ENCODE peak calls at places on chromosomes 4 and X, in four cellular contexts. One of them, this sample, is unnamed.

GRCh38 chr4:137420901-137421384 is 111.4 kb downstream of the PCDH18 start:
- DNase-seq in Peyer's patch: no peak
- DNase-seq in A549: no peak
- DNase-seq in MM.1S: no peak
- DNase-seq in this sample: no peak

GRCh38 chrX:56572975-56573374 is 9.5 kb downstream of the UBQLN2 start:
- DNase-seq in MM.1S: no peak
- DNase-seq in A549: no peak
- DNase-seq in Peyer's patch: no peak
- DNase-seq in this sample: no peak

GRCh38 chr4:150237110-150237852 is 159.0 kb downstream of the DCLK2 start:
- DNase-seq in MM.1S: no peak
- DNase-seq in A549: peak; percentile 46
- DNase-seq in Peyer's patch: no peak
- DNase-seq in this sample: peak; percentile 93

GRCh38 chr4:62377245-62377644 is 1177.1 kb downstream of the ADGRL3 start:
- DNase-seq in MM.1S: no peak
- DNase-seq in Peyer's patch: no peak
- DNase-seq in A549: no peak
- DNase-seq in this sample: no peak

GRCh38 chr4:145839151-145839550 is 99.5 kb downstream of the ZNF827 start:
- DNase-seq in MM.1S: no peak
- DNase-seq in Peyer's patch: no peak
- DNase-seq in A549: no peak
- DNase-seq in this sample: peak; percentile 77

GRCh38 chr4:125750827-125751466 is 436.2 kb downstream of the FAT4 start:
- DNase-seq in A549: peak; percentile 17
- DNase-seq in MM.1S: no peak
- DNase-seq in Peyer's patch: no peak
- DNase-seq in this sample: peak; percentile 85

GRCh38 chrX:2499507-2499906 is 1.3 kb downstream of the DHRSX start:
- DNase-seq in Peyer's patch: no peak
- DNase-seq in MM.1S: no peak
- DNase-seq in A549: no peak
- DNase-seq in this sample: no peak

GRCh38 chr4:37682701-37683401 is 3.3 kb downstream of the RELL1 start:
- DNase-seq in A549: peak; percentile 13
- DNase-seq in Peyer's patch: no peak
- DNase-seq in MM.1S: peak; percentile 65
- DNase-seq in this sample: peak; percentile 32

GRCh38 chr4:139599594-139600374 is 43.8 kb upstream of the SETD7 start:
- DNase-seq in MM.1S: no peak
- DNase-seq in Peyer's patch: no peak
- DNase-seq in A549: peak; percentile 80
- DNase-seq in this sample: peak; percentile 72

GRCh38 chr4:154082760-154083530 is 294.1 kb upstream of the SFRP2 start:
- DNase-seq in MM.1S: no peak
- DNase-seq in Peyer's patch: no peak
- DNase-seq in A549: no peak
- DNase-seq in this sample: peak; percentile 43

GRCh38 chr4:5956285-5957021 is 61.8 kb downstream of the C4orf50 start:
- DNase-seq in A549: no peak
- DNase-seq in MM.1S: peak; percentile 24
- DNase-seq in Peyer's patch: no peak
- DNase-seq in this sample: no peak

GRCh38 chr4:185587444-185588161 is 52.3 kb upstream of the PDLIM3 start:
- DNase-seq in MM.1S: peak; percentile 97
- DNase-seq in Peyer's patch: peak; percentile 38
- DNase-seq in A549: no peak
- DNase-seq in this sample: peak; percentile 23

GRCh38 chr4:100312615-100313355 is 122.5 kb upstream of the DDIT4L start:
- DNase-seq in A549: no peak
- DNase-seq in Peyer's patch: no peak
- DNase-seq in MM.1S: no peak
- DNase-seq in this sample: no peak

GRCh38 chr4:96073446-96073845 is 233.6 kb downstream of the PDHA2 start:
- DNase-seq in Peyer's patch: no peak
- DNase-seq in A549: no peak
- DNase-seq in MM.1S: no peak
- DNase-seq in this sample: peak; percentile 17

GRCh38 chr4:73257995-73258667 is 467 bp downstream of the ANKRD17 start:
- DNase-seq in Peyer's patch: peak; percentile 29
- DNase-seq in MM.1S: peak; percentile 56
- DNase-seq in A549: peak; percentile 8
- DNase-seq in this sample: peak; percentile 33

GRCh38 chr4:126753592-126753991 is 879.2 kb upstream of the INTU start:
- DNase-seq in Peyer's patch: no peak
- DNase-seq in A549: no peak
- DNase-seq in MM.1S: no peak
- DNase-seq in this sample: no peak

GRCh38 chr4:55183926-55184599 is 58.7 kb upstream of the KDR start:
- DNase-seq in A549: peak; percentile 8
- DNase-seq in MM.1S: no peak
- DNase-seq in Peyer's patch: no peak
- DNase-seq in this sample: peak; percentile 98

GRCh38 chr4:52956691-52957090 is 94.6 kb downstream of the RASL11B start:
- DNase-seq in Peyer's patch: no peak
- DNase-seq in A549: no peak
- DNase-seq in MM.1S: no peak
- DNase-seq in this sample: peak; percentile 10

GRCh38 chrX:152733261-152733975 is at the start of the genes CSAG1 and MAGEA12:
- DNase-seq in A549: no peak
- DNase-seq in Peyer's patch: no peak
- DNase-seq in MM.1S: peak; percentile 5
- DNase-seq in this sample: no peak

GRCh38 chr4:88283661-88284377 is 542 bp downstream of the PPM1K start:
- DNase-seq in A549: peak; percentile 25
- DNase-seq in Peyer's patch: peak; percentile 57
- DNase-seq in MM.1S: peak; percentile 73
- DNase-seq in this sample: peak; percentile 77

GRCh38 chrX:28595346-28595745 is 8.1 kb downstream of the IL1RAPL1 start:
- DNase-seq in A549: no peak
- DNase-seq in MM.1S: no peak
- DNase-seq in Peyer's patch: no peak
- DNase-seq in this sample: no peak

GRCh38 chr4:25310066-25310824 is 2.3 kb upstream of the ZCCHC4 start:
- DNase-seq in Peyer's patch: no peak
- DNase-seq in A549: no peak
- DNase-seq in MM.1S: peak; percentile 54
- DNase-seq in this sample: no peak

GRCh38 chr4:124278477-124278876 is 434.1 kb downstream of the ANKRD50 start:
- DNase-seq in Peyer's patch: no peak
- DNase-seq in A549: no peak
- DNase-seq in MM.1S: no peak
- DNase-seq in this sample: peak; percentile 63

GRCh38 chr4:123568936-123569335 is 172.3 kb downstream of the SPRY1 start:
- DNase-seq in MM.1S: no peak
- DNase-seq in A549: no peak
- DNase-seq in Peyer's patch: no peak
- DNase-seq in this sample: no peak

GRCh38 chrX:71652405-71652804 is 14.9 kb upstream of the LOC101059915 start:
- DNase-seq in A549: peak; percentile 39
- DNase-seq in Peyer's patch: peak; percentile 40
- DNase-seq in MM.1S: peak; percentile 71
- DNase-seq in this sample: peak; percentile 72

GRCh38 chrX:56107320-56107719 is 124.8 kb upstream of the KLF8 start:
- DNase-seq in MM.1S: no peak
- DNase-seq in A549: no peak
- DNase-seq in Peyer's patch: no peak
- DNase-seq in this sample: no peak

GRCh38 chrX:28586291-28586690 is 955 bp upstream of the IL1RAPL1 start:
- DNase-seq in MM.1S: no peak
- DNase-seq in Peyer's patch: no peak
- DNase-seq in A549: no peak
- DNase-seq in this sample: peak; percentile 62

GRCh38 chr4:158410272-158410671 is 111.4 kb upstream of the RXFP1 start:
- DNase-seq in A549: no peak
- DNase-seq in MM.1S: no peak
- DNase-seq in Peyer's patch: no peak
- DNase-seq in this sample: peak; percentile 74

GRCh38 chr4:128229458-128229805 is 58.2 kb downstream of the PGRMC2 start:
- DNase-seq in MM.1S: no peak
- DNase-seq in Peyer's patch: no peak
- DNase-seq in A549: no peak
- DNase-seq in this sample: peak; percentile 36

GRCh38 chr4:83582289-83582756 is 46.4 kb downstream of the GPAT3 start:
- DNase-seq in MM.1S: no peak
- DNase-seq in Peyer's patch: peak; percentile 28
- DNase-seq in A549: no peak
- DNase-seq in this sample: no peak

GRCh38 chrX:110412971-110413726 is 54.5 kb downstream of the RTL9 start:
- DNase-seq in MM.1S: peak; percentile 81
- DNase-seq in Peyer's patch: peak; percentile 40
- DNase-seq in A549: peak; percentile 76
- DNase-seq in this sample: peak; percentile 71

GRCh38 chr4:22522706-22523501 is 7.0 kb upstream of the ADGRA3 start:
- DNase-seq in MM.1S: no peak
- DNase-seq in Peyer's patch: no peak
- DNase-seq in A549: no peak
- DNase-seq in this sample: no peak

GRCh38 chr4:125639182-125639621 is 324.4 kb downstream of the FAT4 start:
- DNase-seq in A549: no peak
- DNase-seq in MM.1S: no peak
- DNase-seq in Peyer's patch: no peak
- DNase-seq in this sample: peak; percentile 22

GRCh38 chr4:14178421-14178820 is 550.9 kb upstream of the BOD1L1 start:
- DNase-seq in MM.1S: peak; percentile 79
- DNase-seq in A549: no peak
- DNase-seq in Peyer's patch: no peak
- DNase-seq in this sample: peak; percentile 66

GRCh38 chrX:12970691-12971202 is 4.2 kb upstream of the TMSB4X start:
- DNase-seq in Peyer's patch: peak; percentile 58
- DNase-seq in MM.1S: no peak
- DNase-seq in A549: no peak
- DNase-seq in this sample: peak; percentile 79

GRCh38 chrX:124211312-124211942 is 121.0 kb upstream of the TEX13D start:
- DNase-seq in Peyer's patch: no peak
- DNase-seq in A549: peak; percentile 20
- DNase-seq in MM.1S: peak; percentile 48
- DNase-seq in this sample: peak; percentile 30

GRCh38 chr4:183098080-183098722 is 856 bp upstream of the WWC2 start:
- DNase-seq in Peyer's patch: no peak
- DNase-seq in MM.1S: peak; percentile 57
- DNase-seq in A549: peak; percentile 33
- DNase-seq in this sample: peak; percentile 59

GRCh38 chr4:183100298-183100599 is 1.2 kb downstream of the WWC2 start:
- DNase-seq in MM.1S: no peak
- DNase-seq in Peyer's patch: no peak
- DNase-seq in A549: no peak
- DNase-seq in this sample: no peak

GRCh38 chr4:183100827-183101226 is 1.8 kb downstream of the WWC2 start:
- DNase-seq in MM.1S: no peak
- DNase-seq in Peyer's patch: no peak
- DNase-seq in A549: no peak
- DNase-seq in this sample: no peak

GRCh38 chr4:183098723-183099536 is at the start of gene WWC2:
- DNase-seq in MM.1S: peak; percentile 88
- DNase-seq in A549: peak; percentile 69
- DNase-seq in Peyer's patch: peak; percentile 37
- DNase-seq in this sample: peak; percentile 92

GRCh38 chr4:183099537-183100297 is 660 bp downstream of the WWC2 start:
- DNase-seq in A549: peak; percentile 38
- DNase-seq in Peyer's patch: no peak
- DNase-seq in MM.1S: peak; percentile 16
- DNase-seq in this sample: peak; percentile 23
- TF ChIP-seq CTCF in A549: no peak
- TF ChIP-seq CTCF in Peyer's patch: no peak
- TF ChIP-seq CTCF in MM.1S: no peak
- TF ChIP-seq CTCF in this sample: peak; percentile 27

GRCh38 chr4:1872918-1873269 is 1.7 kb downstream of the NSD2 start:
- DNase-seq in MM.1S: peak; percentile 30
- DNase-seq in A549: no peak
- DNase-seq in Peyer's patch: no peak
- DNase-seq in this sample: peak; percentile 40
- H3K4me3 ChIP-seq in MM.1S: peak overlapping the region; percentile 93
- H3K4me3 ChIP-seq in A549: peak overlapping the region; percentile 85
- H3K4me3 ChIP-seq in Peyer's patch: peak overlapping the region; percentile 99
- H3K4me3 ChIP-seq in this sample: no peak overlapping the region

GRCh38 chrX:87299563-87300160 is 217.9 kb upstream of the KLHL4 start:
- DNase-seq in MM.1S: peak; percentile 47
- DNase-seq in Peyer's patch: no peak
- DNase-seq in A549: no peak
- DNase-seq in this sample: peak; percentile 35
- TF ChIP-seq CTCF in MM.1S: peak; percentile 49
- TF ChIP-seq CTCF in Peyer's patch: peak; percentile 17
- TF ChIP-seq CTCF in A549: peak; percentile 54
- TF ChIP-seq CTCF in this sample: peak; percentile 45

GRCh38 chr4:3845744-3846429 is 79.7 kb downstream of the ADRA2C start:
- DNase-seq in Peyer's patch: no peak
- DNase-seq in MM.1S: no peak
- DNase-seq in A549: no peak
- DNase-seq in this sample: no peak
- H3K4me3 ChIP-seq in Peyer's patch: no peak overlapping the region
- H3K4me3 ChIP-seq in MM.1S: no peak overlapping the region
- H3K4me3 ChIP-seq in A549: no peak overlapping the region
- H3K4me3 ChIP-seq in this sample: no peak overlapping the region

GRCh38 chr4:31793907-31794306 is 1073.7 kb downstream of the PCDH7 start:
- DNase-seq in Peyer's patch: no peak
- DNase-seq in MM.1S: no peak
- DNase-seq in A549: no peak
- DNase-seq in this sample: peak; percentile 20
- TF ChIP-seq CTCF in Peyer's patch: no peak
- TF ChIP-seq CTCF in MM.1S: no peak
- TF ChIP-seq CTCF in A549: no peak
- TF ChIP-seq CTCF in this sample: peak; percentile 48

DNA sequence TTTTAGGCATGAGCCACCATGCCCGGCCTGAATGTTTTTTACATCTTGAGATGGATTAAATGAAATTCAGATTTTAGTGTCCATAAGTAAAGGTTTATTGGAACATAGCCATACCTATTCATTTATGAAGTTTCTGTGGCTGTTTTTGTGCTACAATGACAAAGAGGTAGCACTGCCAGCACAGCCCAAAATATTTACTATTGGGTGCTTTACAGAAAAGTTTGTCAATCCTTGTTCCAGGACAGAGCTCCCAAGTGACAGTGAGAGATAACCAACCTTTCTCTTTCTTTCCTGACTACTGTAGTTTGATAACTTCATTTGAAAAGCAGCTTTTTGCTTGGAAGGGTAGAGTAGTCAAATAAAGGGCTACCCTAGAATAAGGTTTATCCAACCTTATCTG is 116.2 kb downstream of the CAMK2D start:
- DNase-seq in A549: no peak
- DNase-seq in MM.1S: no peak
- DNase-seq in Peyer's patch: no peak
- DNase-seq in this sample: no peak
- H3K4me3 ChIP-seq in A549: no peak overlapping the region
- H3K4me3 ChIP-seq in MM.1S: no peak overlapping the region
- H3K4me3 ChIP-seq in Peyer's patch: no peak overlapping the region
- H3K4me3 ChIP-seq in this sample: no peak overlapping the region

GRCh38 chr4:38730830-38731646 is 51.8 kb downstream of the TLR10 start:
- DNase-seq in Peyer's patch: peak; percentile 73
- DNase-seq in A549: peak; percentile 30
- DNase-seq in MM.1S: peak; percentile 66
- DNase-seq in this sample: peak; percentile 95
- TF ChIP-seq CTCF in Peyer's patch: peak; percentile 92
- TF ChIP-seq CTCF in A549: peak; percentile 75
- TF ChIP-seq CTCF in MM.1S: peak; percentile 98
- TF ChIP-seq CTCF in this sample: peak; percentile 98